ENCODE peak calls at places on chromosomes 1 and 21, in six cellular contexts. J is endodermal cell, O is colonic mucosa, D is A549, T is stomach, R is astrocyte. Y is an unnamed sample.

GRCh38 chr1:22861764-22862440 is 110.8 kb downstream of the LACTBL1 start:
- DNase-seq in J (peak; percentile 79), O (peak; percentile 30), D (peak; percentile 46), T (no peak), R (peak; percentile 63), Y (no peak)

GRCh38 chr1:153741946-153742345 is 14.1 kb downstream of the INTS3 start:
- DNase-seq in J (no peak), O (no peak), D (no peak), T (no peak), R (no peak), Y (no peak)

GRCh38 chr1:115495603-115496002 is 146.2 kb upstream of the VANGL1 start:
- DNase-seq in J (no peak), O (no peak), D (no peak), T (no peak), R (peak; percentile 84), Y (no peak)

GRCh38 chr1:77465139-77465538 is 183.3 kb downstream of the AK5 start:
- DNase-seq in J (no peak), O (no peak), D (no peak), T (no peak), R (no peak), Y (no peak)

GRCh38 chr21:19340303-19340702 is 936.7 kb upstream of the TMPRSS15 start:
- DNase-seq in J (no peak), O (no peak), D (no peak), T (no peak), R (no peak), Y (no peak)

GRCh38 chr1:201949491-201949890 is 3.1 kb upstream of the LMOD1 start:
- DNase-seq in J (no peak), O (no peak), D (no peak), T (no peak), R (no peak), Y (no peak)

GRCh38 chr1:2816786-2817185 is 15.3 kb upstream of the TTC34 start:
- DNase-seq in J (no peak), O (no peak), D (no peak), T (no peak), R (no peak), Y (peak; percentile 6)

GRCh38 chr1:2610036-2610720 is 22.6 kb downstream of the MMEL1 start:
- DNase-seq in J (peak; percentile 37), O (no peak), D (no peak), T (no peak), R (no peak), Y (peak; percentile 42)

GRCh38 chr1:2468041-2468472 is 8.0 kb upstream of the PLCH2 start:
- DNase-seq in J (peak; percentile 91), O (no peak), D (no peak), T (no peak), R (peak; percentile 10), Y (no peak)

GRCh38 chr1:76153856-76154212 is 79.3 kb downstream of the ST6GALNAC3 start:
- DNase-seq in J (no peak), O (no peak), D (no peak), T (no peak), R (no peak), Y (no peak)

GRCh38 chr1:1990222-1990621 is 13.4 kb downstream of the CFAP74 start:
- DNase-seq in J (no peak), O (no peak), D (no peak), T (no peak), R (no peak), Y (no peak)

GRCh38 chr1:76374111-76374510 is 299.6 kb downstream of the ST6GALNAC3 start:
- DNase-seq in J (no peak), O (no peak), D (no peak), T (no peak), R (no peak), Y (no peak)

GRCh38 chr1:41738010-41738409 is 180.7 kb downstream of the HIVEP3 start:
- DNase-seq in J (no peak), O (no peak), D (no peak), T (no peak), R (no peak), Y (no peak)

GRCh38 chr1:115351143-115351542 is 13.1 kb upstream of the NGF start:
- DNase-seq in J (no peak), O (no peak), D (no peak), T (no peak), R (no peak), Y (no peak)

GRCh38 chr21:28283652-28284490 is 708.8 kb downstream of the LTN1 start:
- DNase-seq in J (no peak), O (no peak), D (no peak), T (no peak), R (peak; percentile 94), Y (no peak)

GRCh38 chr21:44532165-44532564 is 7.8 kb downstream of the KRTAP10-1 start:
- DNase-seq in J (no peak), O (no peak), D (no peak), T (no peak), R (no peak), Y (no peak)

GRCh38 chr1:15248238-15248637 is 1.2 kb downstream of the FHAD1 start:
- DNase-seq in J (no peak), O (no peak), D (no peak), T (no peak), R (no peak), Y (no peak)

GRCh38 chr1:31714442-31715096 is 10.8 kb upstream of the COL16A1 start:
- DNase-seq in J (peak; percentile 92), O (peak; percentile 66), D (peak; percentile 69), T (peak; percentile 42), R (peak; percentile 60), Y (peak; percentile 93)

GRCh38 chr1:235946570-235946981 is 79.9 kb upstream of the LYST start:
- DNase-seq in J (no peak), O (peak; percentile 16), D (no peak), T (no peak), R (peak; percentile 75), Y (no peak)

GRCh38 chr1:240244968-240245628 is 153.4 kb downstream of the FMN2 start:
- DNase-seq in J (no peak), O (no peak), D (no peak), T (no peak), R (peak; percentile 70), Y (no peak)

GRCh38 chr1:21149430-21149861 is 27.3 kb downstream of the EIF4G3 start:
- DNase-seq in J (no peak), O (peak; percentile 56), D (peak; percentile 67), T (peak; percentile 38), R (peak; percentile 62), Y (no peak)

GRCh38 chr21:35457097-35457496 is 408.0 kb upstream of the RUNX1 start:
- DNase-seq in J (no peak), O (no peak), D (no peak), T (no peak), R (no peak), Y (no peak)
- H3K4me3 ChIP-seq in J (no peak overlapping the region), O (no peak overlapping the region), D (no peak overlapping the region), T (no peak overlapping the region), R (no peak overlapping the region), Y (no peak overlapping the region)

DNA sequence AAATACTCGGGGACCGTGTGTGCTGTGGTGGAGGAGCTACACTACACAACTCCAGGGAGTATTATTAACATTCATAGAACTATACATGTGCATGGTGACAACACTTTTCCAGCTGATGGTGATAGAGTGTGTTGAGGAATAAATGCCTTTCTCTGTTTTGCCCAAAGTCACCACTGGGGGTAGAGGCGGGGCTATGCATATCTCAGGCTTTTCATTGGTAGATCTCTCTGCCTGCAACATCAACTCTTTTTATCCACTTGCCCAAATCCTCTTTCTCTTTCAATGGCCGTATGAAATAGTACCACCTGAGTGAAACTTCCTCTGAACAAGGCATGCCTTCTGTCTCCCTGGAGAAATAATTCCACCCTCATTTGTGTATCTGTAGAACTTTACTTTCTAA is 107.0 kb upstream of the C8B start:
- DNase-seq in J (peak; percentile 71), O (no peak), D (no peak), T (no peak), R (no peak), Y (no peak)
- TF ChIP-seq CTCF in J (peak; percentile 67), O (no peak), D (no peak), T (no peak), R (no peak), Y (no peak)

DNA sequence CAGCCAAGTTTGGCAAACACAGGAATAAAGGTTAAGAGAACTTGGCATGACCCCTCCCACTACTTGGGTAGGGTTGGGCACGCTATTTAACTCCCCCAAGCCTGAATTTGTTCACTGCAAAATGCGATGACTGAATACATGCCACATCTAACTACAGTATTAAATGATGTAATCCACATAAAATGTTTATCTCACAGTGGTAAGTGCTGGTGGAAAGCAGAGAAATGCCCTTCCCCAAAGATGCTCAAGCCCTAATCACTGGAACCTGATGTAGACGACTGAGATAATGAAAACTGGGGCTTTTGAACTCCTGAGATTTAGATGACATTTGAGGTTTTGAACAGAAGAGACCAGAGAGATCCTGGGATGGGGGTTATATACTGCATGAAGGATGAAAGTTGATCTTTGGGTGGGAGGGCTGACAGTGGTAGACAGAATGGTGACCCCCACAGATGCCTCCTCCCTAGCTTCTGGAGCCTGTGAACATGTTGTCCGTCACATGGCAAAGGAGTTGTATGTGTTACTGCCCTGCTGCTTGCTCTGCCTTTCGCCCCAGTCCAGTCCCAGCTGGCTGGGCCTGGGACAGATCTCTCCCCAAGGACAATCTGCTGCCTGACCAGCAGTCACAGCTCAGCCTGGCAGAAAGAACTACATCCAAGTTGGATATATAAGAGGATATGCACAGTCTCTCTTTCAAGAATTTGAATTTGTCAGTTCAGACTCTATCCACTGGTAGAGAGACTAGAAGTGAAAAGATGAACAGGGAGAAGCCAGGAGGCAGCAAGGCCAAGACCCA is 120.8 kb downstream of the DAB1 start:
- DNase-seq in J (no peak), O (no peak), D (no peak), T (no peak), R (no peak), Y (no peak)
- H3K4me3 ChIP-seq in J (no peak overlapping the region), O (no peak overlapping the region), D (no peak overlapping the region), T (no peak overlapping the region), R (no peak overlapping the region), Y (no peak overlapping the region)

DNA sequence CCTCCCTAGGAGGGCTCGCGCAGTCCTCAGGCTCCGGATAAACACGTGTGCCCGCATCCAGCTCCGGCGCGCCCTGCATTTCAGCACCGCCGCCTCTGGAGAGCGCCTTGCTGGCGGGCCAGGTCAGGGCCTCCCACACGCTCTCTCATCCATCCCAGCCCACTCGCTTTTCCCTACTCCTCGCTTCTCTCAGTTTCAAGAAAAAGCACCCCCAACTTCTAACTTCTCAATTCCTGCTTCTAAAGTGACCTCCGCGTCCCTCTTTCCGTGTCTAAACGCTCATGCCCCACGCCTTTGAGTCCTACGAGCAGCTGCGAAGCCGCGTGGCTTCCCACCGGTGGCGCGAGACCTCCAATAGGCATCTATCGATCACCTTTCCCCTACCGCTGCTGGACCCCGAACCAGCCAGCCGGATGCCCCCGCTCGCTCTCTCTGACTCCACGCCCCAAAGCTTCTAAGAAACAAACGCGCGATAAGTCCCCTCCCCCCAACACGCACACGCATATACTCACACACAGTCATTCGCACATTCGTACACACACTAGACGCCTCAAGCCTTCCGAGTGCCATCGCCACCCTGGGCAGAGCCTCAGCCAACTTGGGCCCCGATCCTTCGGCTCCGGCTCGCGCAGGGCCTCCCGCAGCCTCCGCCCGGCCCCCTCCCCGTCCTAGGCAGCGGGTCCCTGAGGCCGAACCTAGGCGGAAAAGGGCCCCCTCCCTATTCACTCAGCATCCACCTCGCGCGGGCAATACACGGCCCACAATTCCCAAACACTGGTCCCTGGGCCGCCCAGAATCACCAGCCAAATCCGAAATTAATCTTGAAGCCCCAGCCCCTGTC is 1.1 kb downstream of the NMNAT2 start:
- DNase-seq in J (peak; percentile 95), O (peak; percentile 46), D (peak; percentile 35), T (peak; percentile 43), R (peak; percentile 37), Y (peak; percentile 76)
- TF ChIP-seq CTCF in J (no peak), O (no peak), D (no peak), T (no peak), R (no peak), Y (no peak)